ENCODE peak calls at places on chromosomes 3 and 15, in nine cellular contexts. One of them, this sample, is unnamed.
A peak's percentile ranks its signal among the peaks of the same experiment; 100 is the strongest.

GRCh38 chr3:42525212-42525611 is 22.8 kb downstream of the VIPR1 start:
- DNase-seq in tibial nerve: no peak
- DNase-seq in body of pancreas: no peak
- DNase-seq in uterus: no peak
- DNase-seq in transverse colon: no peak
- DNase-seq in stomach: no peak
- DNase-seq in breast epithelium: no peak
- DNase-seq in sigmoid colon: no peak
- DNase-seq in H1: no peak
- DNase-seq in this sample: no peak

GRCh38 chr3:47979070-47979469 is 37.1 kb downstream of the MAP4 start:
- DNase-seq in tibial nerve: no peak
- DNase-seq in body of pancreas: no peak
- DNase-seq in uterus: no peak
- DNase-seq in transverse colon: no peak
- DNase-seq in stomach: no peak
- DNase-seq in breast epithelium: no peak
- DNase-seq in sigmoid colon: no peak
- DNase-seq in H1: no peak
- DNase-seq in this sample: no peak

GRCh38 chr15:45635191-45635638 is 386 bp downstream of the SQOR start:
- DNase-seq in tibial nerve: peak; percentile 38
- DNase-seq in body of pancreas: peak; percentile 71
- DNase-seq in uterus: peak; percentile 58
- DNase-seq in transverse colon: peak; percentile 82
- DNase-seq in stomach: peak; percentile 73
- DNase-seq in breast epithelium: peak; percentile 45
- DNase-seq in sigmoid colon: peak; percentile 90
- DNase-seq in H1: no peak
- DNase-seq in this sample: no peak

GRCh38 chr15:55266547-55266946 is 23.1 kb downstream of the RAB27A start:
- DNase-seq in tibial nerve: no peak
- DNase-seq in body of pancreas: no peak
- DNase-seq in uterus: no peak
- DNase-seq in transverse colon: no peak
- DNase-seq in stomach: no peak
- DNase-seq in breast epithelium: no peak
- DNase-seq in sigmoid colon: no peak
- DNase-seq in H1: no peak
- DNase-seq in this sample: no peak

GRCh38 chr3:20322085-20322484 is 136.1 kb upstream of the SGO1 start:
- DNase-seq in tibial nerve: no peak
- DNase-seq in body of pancreas: no peak
- DNase-seq in uterus: no peak
- DNase-seq in transverse colon: no peak
- DNase-seq in stomach: no peak
- DNase-seq in breast epithelium: no peak
- DNase-seq in sigmoid colon: no peak
- DNase-seq in H1: no peak
- DNase-seq in this sample: no peak

GRCh38 chr3:129324855-129325254 is 46.2 kb downstream of the HMCES start:
- DNase-seq in tibial nerve: no peak
- DNase-seq in body of pancreas: no peak
- DNase-seq in uterus: no peak
- DNase-seq in transverse colon: no peak
- DNase-seq in stomach: no peak
- DNase-seq in breast epithelium: no peak
- DNase-seq in sigmoid colon: no peak
- DNase-seq in H1: no peak
- DNase-seq in this sample: no peak

GRCh38 chr3:149339931-149340309 is 6.5 kb upstream of the TM4SF18 start:
- DNase-seq in tibial nerve: peak; percentile 76
- DNase-seq in body of pancreas: peak; percentile 77
- DNase-seq in uterus: peak; percentile 72
- DNase-seq in transverse colon: peak; percentile 46
- DNase-seq in stomach: peak; percentile 74
- DNase-seq in breast epithelium: peak; percentile 84
- DNase-seq in sigmoid colon: peak; percentile 85
- DNase-seq in H1: no peak
- DNase-seq in this sample: peak; percentile 45

GRCh38 chr15:70029297-70029701 is 68.4 kb downstream of the TLE3 start:
- DNase-seq in tibial nerve: no peak
- DNase-seq in body of pancreas: no peak
- DNase-seq in uterus: no peak
- DNase-seq in transverse colon: no peak
- DNase-seq in stomach: no peak
- DNase-seq in breast epithelium: no peak
- DNase-seq in sigmoid colon: peak; percentile 55
- DNase-seq in H1: no peak
- DNase-seq in this sample: no peak

GRCh38 chr3:49718419-49719213 is 868 bp downstream of the AMIGO3 start:
- DNase-seq in tibial nerve: no peak
- DNase-seq in body of pancreas: no peak
- DNase-seq in uterus: no peak
- DNase-seq in transverse colon: no peak
- DNase-seq in stomach: no peak
- DNase-seq in breast epithelium: no peak
- DNase-seq in sigmoid colon: peak; percentile 69
- DNase-seq in H1: peak; percentile 75
- DNase-seq in this sample: no peak

GRCh38 chr15:62517541-62517940 is 352.5 kb upstream of the C2CD4B start:
- DNase-seq in tibial nerve: no peak
- DNase-seq in body of pancreas: no peak
- DNase-seq in uterus: no peak
- DNase-seq in transverse colon: no peak
- DNase-seq in stomach: no peak
- DNase-seq in breast epithelium: no peak
- DNase-seq in sigmoid colon: no peak
- DNase-seq in H1: no peak
- DNase-seq in this sample: no peak

GRCh38 chr15:64989331-64990167 is at the start of gene SPG21:
- DNase-seq in tibial nerve: peak; percentile 76
- DNase-seq in body of pancreas: peak; percentile 94
- DNase-seq in uterus: peak; percentile 95
- DNase-seq in transverse colon: peak; percentile 95
- DNase-seq in stomach: peak; percentile 94
- DNase-seq in breast epithelium: peak; percentile 90
- DNase-seq in sigmoid colon: peak; percentile 96
- DNase-seq in H1: peak; percentile 89
- DNase-seq in this sample: peak; percentile 84

GRCh38 chr15:67149859-67150824 is 84.7 kb downstream of the SMAD3 start:
- DNase-seq in tibial nerve: no peak
- DNase-seq in body of pancreas: peak; percentile 63
- DNase-seq in uterus: peak; percentile 65
- DNase-seq in transverse colon: peak; percentile 47
- DNase-seq in stomach: peak; percentile 62
- DNase-seq in breast epithelium: no peak
- DNase-seq in sigmoid colon: peak; percentile 83
- DNase-seq in H1: no peak
- DNase-seq in this sample: peak; percentile 57
- TF ChIP-seq POLR2A in tibial nerve: no peak
- TF ChIP-seq POLR2A in body of pancreas: peak; percentile 14
- TF ChIP-seq POLR2A in uterus: no peak
- TF ChIP-seq POLR2A in transverse colon: no peak
- TF ChIP-seq POLR2A in stomach: no peak
- TF ChIP-seq POLR2A in breast epithelium: no peak
- TF ChIP-seq POLR2A in sigmoid colon: no peak
- TF ChIP-seq POLR2A in H1: no peak
- TF ChIP-seq POLR2A in this sample: no peak

DNA sequence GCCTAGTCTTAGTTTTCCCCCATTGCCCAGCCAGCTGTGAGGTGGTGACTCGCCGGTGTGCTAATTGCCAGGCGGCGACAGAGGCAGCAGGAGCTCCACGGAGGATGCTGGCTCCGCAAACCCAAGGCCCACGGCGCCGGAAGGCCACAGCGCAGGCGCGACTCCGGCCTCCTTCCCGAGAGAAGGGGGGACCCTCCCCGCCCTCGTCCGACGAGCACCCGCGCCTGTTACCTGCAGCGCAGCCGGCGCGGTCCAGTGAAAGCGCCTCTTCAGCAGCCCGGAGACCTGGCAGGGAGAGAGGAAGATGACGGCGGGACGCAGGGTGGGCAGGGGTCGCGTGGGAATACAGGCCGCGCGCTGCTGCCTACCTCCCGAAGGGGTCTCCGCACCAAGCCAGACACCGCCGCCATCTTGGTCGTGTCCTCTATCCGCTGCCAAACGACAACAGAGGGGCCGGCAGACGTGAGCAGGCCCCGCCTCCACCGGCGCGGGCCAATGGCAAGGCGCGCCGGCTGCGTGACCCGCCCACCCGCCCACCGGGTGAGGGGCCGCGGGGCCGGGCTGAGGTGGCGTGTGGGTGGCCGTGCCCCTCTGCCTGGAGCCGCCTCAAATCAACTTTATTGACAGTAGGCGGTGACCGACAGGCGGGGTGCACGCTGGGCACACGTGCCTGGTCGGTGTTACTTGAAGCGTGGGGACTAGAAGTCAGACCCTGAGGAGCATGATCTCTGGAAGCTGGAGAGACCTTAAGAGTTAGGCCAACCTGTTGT is at the start of gene PDHB:
- DNase-seq in tibial nerve: peak; percentile 76
- DNase-seq in body of pancreas: peak; percentile 88
- DNase-seq in uterus: peak; percentile 91
- DNase-seq in transverse colon: peak; percentile 92
- DNase-seq in stomach: peak; percentile 92
- DNase-seq in breast epithelium: peak; percentile 82
- DNase-seq in sigmoid colon: peak; percentile 97
- DNase-seq in H1: peak; percentile 87
- DNase-seq in this sample: peak; percentile 93
- TF ChIP-seq POLR2A in tibial nerve: peak; percentile 81
- TF ChIP-seq POLR2A in body of pancreas: peak; percentile 91
- TF ChIP-seq POLR2A in uterus: peak; percentile 86
- TF ChIP-seq POLR2A in transverse colon: peak; percentile 85
- TF ChIP-seq POLR2A in stomach: peak; percentile 42
- TF ChIP-seq POLR2A in breast epithelium: peak; percentile 62
- TF ChIP-seq POLR2A in sigmoid colon: peak; percentile 80
- TF ChIP-seq POLR2A in H1: peak; percentile 76
- TF ChIP-seq POLR2A in this sample: peak; percentile 68

GRCh38 chr3:136409549-136409948 is 159.4 kb downstream of the PCCB start:
- DNase-seq in tibial nerve: no peak
- DNase-seq in body of pancreas: no peak
- DNase-seq in uterus: no peak
- DNase-seq in transverse colon: no peak
- DNase-seq in stomach: no peak
- DNase-seq in breast epithelium: no peak
- DNase-seq in sigmoid colon: no peak
- DNase-seq in H1: no peak
- DNase-seq in this sample: no peak
- TF ChIP-seq POLR2A in tibial nerve: no peak
- TF ChIP-seq POLR2A in body of pancreas: no peak
- TF ChIP-seq POLR2A in uterus: no peak
- TF ChIP-seq POLR2A in transverse colon: no peak
- TF ChIP-seq POLR2A in stomach: no peak
- TF ChIP-seq POLR2A in breast epithelium: no peak
- TF ChIP-seq POLR2A in sigmoid colon: no peak
- TF ChIP-seq POLR2A in H1: no peak
- TF ChIP-seq POLR2A in this sample: no peak

DNA sequence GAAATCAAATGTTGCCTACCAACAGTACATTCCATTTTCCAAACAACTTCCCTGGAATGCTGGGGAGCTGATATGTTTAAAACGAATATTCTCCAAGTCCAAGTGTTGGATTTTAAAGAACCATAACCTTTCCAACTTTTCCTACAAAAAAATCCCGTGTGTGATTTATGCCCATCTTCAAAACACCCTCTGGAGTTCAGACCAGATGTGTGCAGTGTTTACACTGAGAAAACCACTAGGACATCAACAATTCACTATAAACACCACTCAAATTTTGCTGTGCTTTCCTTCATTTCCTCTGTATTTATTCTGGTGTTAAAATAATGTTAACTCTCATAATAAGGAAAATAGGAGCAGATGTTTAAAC is 2.4 kb downstream of the VGLL4 start:
- DNase-seq in tibial nerve: no peak
- DNase-seq in body of pancreas: no peak
- DNase-seq in uterus: no peak
- DNase-seq in transverse colon: no peak
- DNase-seq in stomach: no peak
- DNase-seq in breast epithelium: no peak
- DNase-seq in sigmoid colon: no peak
- DNase-seq in H1: no peak
- DNase-seq in this sample: no peak
- TF ChIP-seq POLR2A in tibial nerve: no peak
- TF ChIP-seq POLR2A in body of pancreas: no peak
- TF ChIP-seq POLR2A in uterus: no peak
- TF ChIP-seq POLR2A in transverse colon: no peak
- TF ChIP-seq POLR2A in stomach: no peak
- TF ChIP-seq POLR2A in breast epithelium: no peak
- TF ChIP-seq POLR2A in sigmoid colon: no peak
- TF ChIP-seq POLR2A in H1: no peak
- TF ChIP-seq POLR2A in this sample: no peak

GRCh38 chr3:64266065-64266874 is 41.0 kb upstream of the PRICKLE2 start:
- DNase-seq in tibial nerve: no peak
- DNase-seq in body of pancreas: no peak
- DNase-seq in uterus: peak; percentile 61
- DNase-seq in transverse colon: peak; percentile 16
- DNase-seq in stomach: no peak
- DNase-seq in breast epithelium: no peak
- DNase-seq in sigmoid colon: peak; percentile 82
- DNase-seq in H1: no peak
- DNase-seq in this sample: peak; percentile 37
- TF ChIP-seq POLR2A in tibial nerve: no peak
- TF ChIP-seq POLR2A in body of pancreas: no peak
- TF ChIP-seq POLR2A in uterus: no peak
- TF ChIP-seq POLR2A in transverse colon: no peak
- TF ChIP-seq POLR2A in stomach: no peak
- TF ChIP-seq POLR2A in breast epithelium: no peak
- TF ChIP-seq POLR2A in sigmoid colon: no peak
- TF ChIP-seq POLR2A in H1: no peak
- TF ChIP-seq POLR2A in this sample: no peak

This sample was measured in H54.